ENCODE peak calls at places on chromosomes 16 and 17, in five cellular contexts. One of them, this sample, is unnamed.

GRCh38 chr16:5015351-5015750 is 18.4 kb downstream of the NAGPA start:
- DNase-seq in Caki2: no peak
- DNase-seq in WTC11: no peak
- DNase-seq in NCI-H524: no peak
- DNase-seq in lower lobe of right lung: no peak
- DNase-seq in this sample: no peak

GRCh38 chr16:50263060-50263909 is 3.1 kb upstream of the ADCY7 start:
- DNase-seq in lower lobe of right lung: no peak
- DNase-seq in Caki2: no peak
- DNase-seq in NCI-H524: no peak
- DNase-seq in WTC11: no peak
- DNase-seq in this sample: no peak

GRCh38 chr17:29740017-29740416 is 117.3 kb upstream of the CORO6 start:
- DNase-seq in NCI-H524: no peak
- DNase-seq in Caki2: no peak
- DNase-seq in WTC11: no peak
- DNase-seq in lower lobe of right lung: no peak
- DNase-seq in this sample: no peak

GRCh38 chr16:27287051-27287811 is 18.7 kb upstream of the NSMCE1 start:
- DNase-seq in WTC11: no peak
- DNase-seq in NCI-H524: no peak
- DNase-seq in Caki2: no peak
- DNase-seq in lower lobe of right lung: no peak
- DNase-seq in this sample: no peak

GRCh38 chr17:6453279-6454024 is 9.2 kb downstream of the PIMREG start:
- DNase-seq in WTC11: no peak
- DNase-seq in Caki2: no peak
- DNase-seq in lower lobe of right lung: peak
- DNase-seq in NCI-H524: no peak
- DNase-seq in this sample: no peak

GRCh38 chr17:40419559-40420331 is 2.0 kb upstream of the TOP2A start:
- DNase-seq in WTC11: no peak
- DNase-seq in lower lobe of right lung: no peak
- DNase-seq in Caki2: peak
- DNase-seq in NCI-H524: no peak
- DNase-seq in this sample: peak

GRCh38 chr16:76360384-76360783 is 83.2 kb downstream of the CNTNAP4 start:
- DNase-seq in lower lobe of right lung: no peak
- DNase-seq in Caki2: no peak
- DNase-seq in WTC11: no peak
- DNase-seq in NCI-H524: no peak
- DNase-seq in this sample: no peak

GRCh38 chr17:39782481-39782880 is 44.7 kb downstream of the GRB7 start:
- DNase-seq in Caki2: no peak
- DNase-seq in lower lobe of right lung: no peak
- DNase-seq in WTC11: no peak
- DNase-seq in NCI-H524: no peak
- DNase-seq in this sample: no peak

This sample was measured in RPMI8226.